ENCODE peak calls at places on chromosome 19, in four cellular contexts. R is AG20443; N is stimulated activated CD4-positive, alpha-beta T cell treated with anti-CD3 and anti-CD28 coated beads, Interleukin-15, amount 100 ng/mL, for 1 hour; Z is GM19239. K is an unnamed sample.

GRCh38 chr19:49436381-49437017 is 4.8 kb downstream of the SLC17A7 start:
- DNase-seq in Z (no peak), N (no peak), R (no peak), K (no peak)

GRCh38 chr19:45009625-45010255 is 8.5 kb downstream of the RELB start:
- DNase-seq in R (no peak), Z (no peak), N (no peak), K (no peak)

GRCh38 chr19:48218964-48219363 is 36.7 kb downstream of the CARD8 start:
- DNase-seq in Z (no peak), N (no peak), R (no peak), K (no peak)

GRCh38 chr19:35872180-35872579 is 3.8 kb downstream of the APLP1 start:
- DNase-seq in N (no peak), R (no peak), Z (no peak), K (no peak)

GRCh38 chr19:55478364-55478763 is 1.9 kb downstream of the ZNF628 start:
- DNase-seq in R (no peak), N (no peak), Z (no peak), K (no peak)

GRCh38 chr19:33297401-33298145 is 4.8 kb downstream of the CEBPA start:
- DNase-seq in N (no peak), Z (no peak), R (no peak), K (no peak)

GRCh38 chr19:13031917-13032623 is 36.8 kb downstream of the NFIX start:
- DNase-seq in R (peak; percentile 38), N (no peak), Z (no peak), K (no peak)

GRCh38 chr19:35828694-35829301 is 16.2 kb upstream of the PRODH2 start:
- DNase-seq in N (no peak), R (peak; percentile 84), Z (no peak), K (peak; percentile 70)

GRCh38 chr19:20787766-20788165 is 11.7 kb downstream of the ZNF66 start:
- DNase-seq in N (no peak), Z (no peak), R (no peak), K (no peak)